ENCODE peak calls at places on chromosomes 5 and 9, in four cellular contexts. E is B cell, F is A549, Z is psoas muscle. U is an unnamed sample.

GRCh38 chr5:78964889-78965288 is 20.2 kb downstream of the ARSB start:
- DNase-seq in F (peak; percentile 38), E (peak; percentile 72), Z (no peak), U (no peak)

GRCh38 chr9:77926314-77926959 is 105.2 kb downstream of the GNAQ start:
- DNase-seq in F (no peak), Z (no peak), E (no peak), U (no peak)

GRCh38 chr5:157469687-157470086 is 9.7 kb downstream of the NIPAL4 start:
- DNase-seq in E (no peak), Z (no peak), F (no peak), U (no peak)

GRCh38 chr9:81855538-81855937 is 72.7 kb upstream of the SPATA31D4 start:
- DNase-seq in E (no peak), F (no peak), Z (no peak), U (no peak)

GRCh38 chr5:107541400-107541799 is 129.3 kb downstream of the EFNA5 start:
- DNase-seq in E (no peak), Z (no peak), F (no peak), U (no peak)

GRCh38 chr9:108687360-108687981 is 168.3 kb downstream of the ACTL7B start:
- DNase-seq in E (no peak), F (no peak), Z (no peak), U (no peak)

GRCh38 chr9:21828853-21829405 is 26.5 kb downstream of the MTAP start:
- DNase-seq in E (no peak), Z (no peak), F (peak; percentile 3), U (no peak)

GRCh38 chr5:43683884-43684471 is 81.0 kb downstream of the NNT start:
- DNase-seq in Z (no peak), F (no peak), E (no peak), U (no peak)

GRCh38 chr5:132489871-132490483 is 596 bp downstream of the IRF1 start:
- DNase-seq in Z (peak; percentile 64), F (peak; percentile 43), E (peak; percentile 84), U (peak; percentile 69)

GRCh38 chr5:135894271-135894670 is 1.4 kb downstream of the IL9 start:
- DNase-seq in Z (no peak), F (no peak), E (no peak), U (no peak)

GRCh38 chr9:73370053-73370452 is 218.4 kb downstream of the ANXA1 start:
- DNase-seq in Z (no peak), E (no peak), F (no peak), U (no peak)

GRCh38 chr5:72468606-72469005 is 38.6 kb downstream of the ZNF366 start:
- DNase-seq in E (no peak), Z (no peak), F (no peak), U (no peak)

GRCh38 chr9:26292943-26293342 is 599.7 kb downstream of the CAAP1 start:
- DNase-seq in Z (no peak), E (no peak), F (peak; percentile 12), U (no peak)

GRCh38 chr5:140223567-140223966 is 48.6 kb downstream of the CYSTM1 start:
- DNase-seq in F (no peak), Z (no peak), E (no peak), U (no peak)

GRCh38 chr9:37220971-37221370 is 100.6 kb downstream of the ZCCHC7 start:
- DNase-seq in F (no peak), E (no peak), Z (no peak), U (no peak)

GRCh38 chr9:113687680-113688371 is 188.3 kb upstream of the ZNF618 start:
- DNase-seq in E (no peak), F (no peak), Z (no peak), U (no peak)

GRCh38 chr9:116716441-116716840 is 29.3 kb downstream of the TRIM32 start:
- DNase-seq in E (no peak), Z (no peak), F (no peak), U (no peak)

GRCh38 chr9:19490269-19490668 is 81.5 kb downstream of the ACER2 start:
- DNase-seq in F (no peak), Z (no peak), E (no peak), U (no peak)

GRCh38 chr5:100643473-100643872 is 108.3 kb downstream of the FAM174A start:
- DNase-seq in E (no peak), Z (no peak), F (no peak), U (no peak)

GRCh38 chr9:83219154-83219923 is 156.4 kb upstream of the RASEF start:
- DNase-seq in F (peak; percentile 81), E (no peak), Z (peak; percentile 66), U (peak; percentile 81)

GRCh38 chr9:89701221-89701798 is 96.5 kb downstream of the GADD45G start:
- DNase-seq in F (no peak), Z (no peak), E (peak; percentile 77), U (no peak)

GRCh38 chr5:9156282-9156681 is 389.6 kb downstream of the SEMA5A start:
- DNase-seq in F (no peak), Z (peak; percentile 27), E (no peak), U (no peak)

GRCh38 chr5:306011-306805 is 15.3 kb upstream of the AHRR start:
- DNase-seq in E (no peak), F (no peak), Z (no peak), U (no peak)

GRCh38 chr5:3594514-3595101 is 1.0 kb upstream of the IRX1 start:
- DNase-seq in E (no peak), F (no peak), Z (no peak), U (no peak)

DNA sequence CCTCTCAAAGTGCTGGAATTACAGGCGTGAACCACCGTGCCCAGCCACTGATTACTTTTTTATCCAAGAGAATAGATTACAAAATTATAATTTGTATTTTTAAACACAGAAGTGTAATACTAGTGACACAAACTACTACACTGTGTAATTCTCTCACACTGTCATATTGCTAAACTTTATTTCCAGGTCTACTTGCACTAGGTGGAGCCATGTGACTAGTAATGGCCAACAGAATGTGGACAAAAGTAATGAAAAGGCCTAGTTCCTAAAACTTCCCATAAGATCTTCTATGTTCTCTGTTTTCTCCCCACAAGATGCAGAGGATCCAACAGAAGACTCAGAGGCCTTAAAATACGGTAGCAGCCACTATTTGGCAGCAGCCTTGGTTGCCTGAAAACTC is 27.3 kb downstream of the NADK2 start:
- DNase-seq in Z (no peak), F (no peak), E (peak; percentile 14), U (no peak)
- TF ChIP-seq CTCF in Z (no peak), F (peak; percentile 15), E (no peak), U (peak; percentile 37)

GRCh38 chr9:33170464-33171156 is 3.5 kb upstream of the B4GALT1 start:
- DNase-seq in Z (peak; percentile 70), E (peak; percentile 50), F (no peak), U (no peak)
- TF ChIP-seq CTCF in Z (peak; percentile 55), E (no peak), F (peak; percentile 46), U (no peak)

GRCh38 chr5:151743535-151743934 is 14.9 kb downstream of the ATOX1 start:
- DNase-seq in E (no peak), F (no peak), Z (no peak), U (no peak)

GRCh38 chr5:151741678-151742423 is 16.6 kb downstream of the ATOX1 start:
- DNase-seq in F (no peak), Z (no peak), E (no peak), U (no peak)

GRCh38 chr5:151740958-151741373 is 17.5 kb downstream of the ATOX1 start:
- DNase-seq in Z (no peak), E (no peak), F (no peak), U (no peak)

GRCh38 chr5:151745071-151745705 is 13.2 kb downstream of the ATOX1 start:
- DNase-seq in F (no peak), Z (peak; percentile 52), E (peak; percentile 35), U (no peak)

GRCh38 chr5:151742870-151743294 is 15.5 kb downstream of the ATOX1 start:
- DNase-seq in F (peak; percentile 86), E (no peak), Z (peak; percentile 43), U (no peak)
- TF ChIP-seq CTCF in F (peak; percentile 63), E (no peak), Z (peak; percentile 64), U (peak; percentile 83)

DNA sequence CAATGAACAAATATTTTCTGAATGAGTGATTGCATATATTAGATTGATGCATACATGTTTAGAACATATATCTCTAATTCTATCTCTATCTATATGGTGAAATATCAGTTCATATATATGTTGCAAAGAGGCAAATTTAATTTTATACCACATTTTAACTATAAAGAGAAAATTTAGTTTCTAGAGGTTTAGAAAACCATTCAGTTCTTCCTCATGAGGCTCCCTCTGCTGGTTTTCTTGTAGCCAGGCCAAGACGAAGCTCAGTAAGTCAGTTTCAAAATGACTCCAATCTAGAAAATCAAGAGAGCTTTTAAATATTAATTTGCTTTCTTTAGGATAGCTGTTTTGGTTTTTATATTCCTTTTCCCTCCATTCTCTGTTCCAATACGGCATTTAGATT is 312.1 kb downstream of the TMEM232 start:
- DNase-seq in Z (no peak), F (no peak), E (no peak), U (no peak)
- TF ChIP-seq CTCF in Z (no peak), F (no peak), E (no peak), U (peak; percentile 58)

DNA sequence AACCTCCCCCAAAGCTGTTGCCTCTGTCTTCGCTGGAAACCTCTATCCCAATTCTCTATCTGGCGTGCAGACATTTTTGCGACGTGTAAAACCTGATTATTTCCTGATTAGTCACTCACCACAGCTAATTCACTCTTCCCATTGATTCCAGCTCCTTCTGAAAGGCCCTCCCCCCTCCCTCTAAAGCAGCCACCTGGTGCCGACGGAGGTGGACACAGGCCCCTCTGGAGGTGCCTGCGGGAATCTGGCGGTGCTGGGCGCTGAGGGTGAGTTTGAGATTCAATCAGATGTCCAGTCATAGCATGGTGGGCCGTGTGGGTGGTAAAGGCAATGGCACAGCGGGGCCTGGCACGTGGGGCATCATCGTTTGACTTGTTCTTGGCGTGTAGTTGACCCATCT is 271.2 kb upstream of the MVB12B start:
- DNase-seq in E (no peak), F (no peak), Z (no peak), U (no peak)
- TF ChIP-seq CTCF in E (no peak), F (no peak), Z (no peak), U (no peak)

GRCh38 chr5:19554524-19554923 is 433.5 kb downstream of the CDH18 start:
- DNase-seq in Z (no peak), E (no peak), F (no peak), U (no peak)
- TF ChIP-seq CTCF in Z (no peak), E (no peak), F (no peak), U (peak; percentile 20)

DNA sequence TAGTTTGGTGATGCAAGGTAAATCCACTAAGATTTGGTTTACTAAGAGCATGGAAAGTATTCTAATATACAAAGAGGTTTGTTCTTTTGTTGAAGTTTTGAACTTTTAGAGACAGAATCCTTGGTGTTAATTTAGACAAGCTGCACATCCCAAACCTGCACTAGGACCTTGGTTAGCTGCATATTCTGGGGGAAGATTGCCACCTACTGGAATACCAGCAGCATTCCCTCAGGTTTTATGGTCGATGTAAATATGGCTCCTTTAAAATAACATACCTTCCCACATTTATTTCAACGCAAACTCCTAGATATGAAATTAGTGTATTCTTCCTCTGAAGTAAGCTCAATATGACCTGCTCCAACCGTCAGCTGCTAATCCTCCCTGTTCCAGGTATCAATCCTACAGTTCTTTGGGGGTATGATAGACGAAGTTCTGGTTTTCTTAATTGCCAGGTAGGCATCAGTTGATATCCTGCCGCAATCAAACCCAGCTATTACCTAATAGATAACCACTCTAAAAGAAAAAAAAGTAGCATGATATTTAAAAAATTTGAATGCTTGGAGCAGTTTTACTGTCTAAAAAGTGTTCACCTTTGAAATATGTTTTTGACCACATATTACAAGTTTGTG is 624.1 kb downstream of the ISL1 start:
- DNase-seq in Z (no peak), F (peak; percentile 1), E (no peak), U (no peak)
- TF ChIP-seq CTCF in Z (peak; percentile 42), F (peak; percentile 57), E (no peak), U (peak; percentile 89)

U was measured in type B pancreatic cell.